ENCODE peak calls at places on chromosomes 5 and 9, in six cellular contexts. J, O, S, K, R and Z are unnamed samples.

GRCh38 chr5:59768204-59769040 is 125.1 kb downstream of the PDE4D start:
- DNase-seq in S (peak), J (peak), O (peak), K (peak), R (no peak), Z (peak)

GRCh38 chr5:99022250-99022649 is 93.4 kb upstream of the CHD1 start:
- DNase-seq in J (no peak), O (no peak), K (no peak), R (no peak), S (no peak), Z (no peak)

GRCh38 chr5:111299067-111299481 is 74.9 kb downstream of the CAMK4 start:
- DNase-seq in O (no peak), J (no peak), S (no peak), K (peak), R (no peak), Z (peak)

GRCh38 chr5:79938468-79938867 is 52.6 kb downstream of the MTX3 start:
- DNase-seq in J (no peak), S (no peak), R (no peak), K (no peak), O (no peak), Z (peak)

GRCh38 chr9:95341262-95342011 is 23.9 kb upstream of the FANCC start:
- DNase-seq in J (no peak), O (no peak), S (no peak), K (peak), R (no peak), Z (peak)

GRCh38 chr9:111161015-111161415 is 122.7 kb upstream of the LPAR1 start:
- DNase-seq in J (peak), K (peak), O (no peak), S (no peak), R (peak), Z (peak)

GRCh38 chr9:447230-448025 is 232.8 kb downstream of the DOCK8 start:
- DNase-seq in K (peak), O (no peak), J (peak), R (no peak), S (no peak), Z (peak)

GRCh38 chr5:126198509-126198908 is 224.7 kb upstream of the GRAMD2B start:
- DNase-seq in O (no peak), K (no peak), S (no peak), J (no peak), R (no peak), Z (no peak)

GRCh38 chr5:154625031-154625430 is 130.1 kb upstream of the LARP1 start:
- DNase-seq in J (no peak), O (no peak), K (no peak), S (no peak), R (no peak), Z (no peak)

GRCh38 chr9:96619109-96619435 is 571 bp downstream of the CDC14B start:
- DNase-seq in S (peak), R (no peak), K (no peak), J (no peak), O (peak), Z (no peak)

GRCh38 chr5:77396017-77396416 is 96.1 kb downstream of the WDR41 start:
- DNase-seq in O (no peak), K (no peak), R (no peak), J (no peak), S (no peak), Z (no peak)

GRCh38 chr5:40089269-40089668 is 590.4 kb upstream of the PTGER4 start:
- DNase-seq in R (no peak), O (no peak), J (peak), K (no peak), S (no peak), Z (peak)

GRCh38 chr5:81750308-81751008 is 439 bp downstream of the SSBP2 start:
- DNase-seq in S (no peak), R (no peak), K (no peak), O (no peak), J (no peak), Z (no peak)

GRCh38 chr9:35571113-35571512 is 33.9 kb upstream of the TESK1 start:
- DNase-seq in J (no peak), R (no peak), O (no peak), K (no peak), S (no peak), Z (no peak)

GRCh38 chr9:7336356-7337075 is 463.1 kb downstream of the DMAC1 start:
- DNase-seq in J (no peak), O (no peak), K (peak), R (no peak), S (no peak), Z (peak)

GRCh38 chr5:42036379-42036778 is 111.3 kb downstream of the FBXO4 start:
- DNase-seq in K (no peak), S (no peak), O (no peak), R (no peak), J (no peak), Z (no peak)

GRCh38 chr9:108033976-108034964 is 544.7 kb upstream of the KLF4 start:
- DNase-seq in K (peak), S (no peak), O (no peak), J (peak), R (peak), Z (no peak)

GRCh38 chr5:133384903-133385302 is 227.4 kb downstream of the FSTL4 start:
- DNase-seq in S (no peak), O (no peak), K (no peak), R (no peak), J (no peak), Z (no peak)

GRCh38 chr5:169290895-169291294 is 10.0 kb downstream of the SLIT3 start:
- DNase-seq in S (no peak), O (no peak), K (peak), J (no peak), R (no peak), Z (peak)

GRCh38 chr9:21695443-21695842 is 107.0 kb upstream of the MTAP start:
- DNase-seq in S (no peak), J (no peak), R (no peak), O (no peak), K (no peak), Z (no peak)

GRCh38 chr5:144335561-144335960 is 164.9 kb downstream of the KCTD16 start:
- DNase-seq in R (no peak), S (no peak), J (no peak), O (peak), K (no peak), Z (no peak)

GRCh38 chr5:4879693-4880303 is 260.3 kb upstream of the ADAMTS16 start:
- DNase-seq in S (peak), O (peak), K (peak), R (peak), J (peak), Z (peak)

GRCh38 chr5:166330061-166330460 is 1961.4 kb upstream of the WWC1 start:
- DNase-seq in R (no peak), J (no peak), K (no peak), O (no peak), S (no peak), Z (no peak)

GRCh38 chr5:157269165-157269671 is 3.3 kb downstream of the CYFIP2 start:
- DNase-seq in R (no peak), J (no peak), K (no peak), O (no peak), S (no peak), Z (peak)

GRCh38 chr9:132409828-132410528 is at the start of gene CFAP77:
- DNase-seq in R (peak), O (peak), S (peak), K (peak), J (no peak), Z (peak)

GRCh38 chr9:115157245-115157674 is 39.3 kb upstream of the TNC start:
- DNase-seq in R (no peak), J (peak), O (no peak), K (peak), S (no peak), Z (peak)

GRCh38 chr9:20476912-20477311 is 145.4 kb downstream of the MLLT3 start:
- DNase-seq in J (no peak), K (peak), R (no peak), O (no peak), S (no peak), Z (no peak)

GRCh38 chr9:38768351-38768761 is 48.4 kb upstream of the FAM240B start:
- DNase-seq in K (no peak), S (no peak), J (no peak), O (no peak), R (no peak), Z (peak)

GRCh38 chr5:17069995-17070405 is 133.9 kb upstream of the MYO10 start:
- DNase-seq in S (no peak), J (no peak), R (no peak), K (no peak), O (no peak), Z (peak)

GRCh38 chr5:109038209-109038840 is 290.6 kb downstream of the FER start:
- DNase-seq in O (no peak), K (peak), S (no peak), J (no peak), R (no peak), Z (peak)

GRCh38 chr5:111746791-111747190 is 10.2 kb downstream of the NREP start:
- DNase-seq in J (no peak), R (no peak), K (no peak), O (no peak), S (no peak), Z (no peak)

GRCh38 chr9:68974901-68975300 is 39.0 kb downstream of the PRKACG start:
- DNase-seq in S (no peak), K (no peak), R (no peak), O (no peak), J (no peak), Z (no peak)

GRCh38 chr5:149996186-149996890 is 4.1 kb downstream of the TIGD6 start:
- DNase-seq in O (no peak), R (no peak), J (no peak), S (no peak), K (no peak), Z (no peak)

GRCh38 chr5:120684749-120685415 is 220.8 kb downstream of the PRR16 start:
- DNase-seq in S (no peak), K (peak), R (no peak), O (no peak), J (peak), Z (peak)

GRCh38 chr9:122076117-122076516 is 17.0 kb downstream of the TTLL11 start:
- DNase-seq in R (no peak), J (no peak), O (no peak), K (no peak), S (no peak), Z (no peak)

DNA sequence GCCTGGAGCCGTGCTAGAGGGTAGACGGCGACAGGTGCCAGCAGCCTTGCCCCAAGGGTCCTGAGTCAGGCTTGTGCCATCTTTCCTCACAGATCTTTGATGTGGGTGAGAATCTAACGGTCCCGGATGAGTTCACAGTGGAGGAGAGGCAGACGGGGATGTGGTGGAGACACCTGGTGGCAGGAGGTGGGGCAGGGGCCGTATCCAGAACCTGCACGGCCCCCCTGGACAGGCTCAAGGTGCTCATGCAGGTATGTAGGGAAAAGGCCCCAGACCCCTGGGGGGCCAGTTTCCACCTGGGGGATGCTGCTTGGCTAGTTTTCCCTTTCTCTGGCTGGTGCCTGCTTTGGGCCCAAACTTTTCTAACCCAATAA is 24.0 kb downstream of the PTGES2 start:
- DNase-seq in R (no peak), J (no peak), S (peak), O (no peak), K (no peak), Z (no peak)
- TF ChIP-seq CTCF in R (peak), J (no peak), S (peak), O (no peak), K (peak), Z (peak)

GRCh38 chr5:74225587-74225986 is 414.9 kb downstream of the ENC1 start:
- DNase-seq in K (no peak), J (no peak), S (no peak), R (no peak), O (no peak), Z (no peak)
- TF ChIP-seq CTCF in K (no peak), J (no peak), S (no peak), R (no peak), O (no peak), Z (no peak)

GRCh38 chr5:158740358-158740757 is 359.4 kb downstream of the EBF1 start:
- DNase-seq in S (no peak), K (no peak), J (no peak), O (no peak), R (no peak), Z (no peak)

GRCh38 chr5:158741296-158741695 is 358.4 kb downstream of the EBF1 start:
- DNase-seq in J (no peak), K (no peak), S (no peak), R (no peak), O (no peak), Z (no peak)

GRCh38 chr5:158736134-158736533 is 363.6 kb downstream of the EBF1 start:
- DNase-seq in S (no peak), O (no peak), R (no peak), J (no peak), K (no peak), Z (no peak)

GRCh38 chr5:158737536-158738027 is 362.1 kb downstream of the EBF1 start:
- DNase-seq in O (no peak), K (no peak), R (no peak), S (no peak), J (no peak), Z (no peak)

GRCh38 chr5:158739941-158740340 is 359.8 kb downstream of the EBF1 start:
- DNase-seq in K (peak), J (no peak), S (no peak), O (no peak), R (peak), Z (no peak)
- TF ChIP-seq CTCF in K (peak), J (peak), S (peak), O (no peak), R (peak), Z (no peak)

DNA sequence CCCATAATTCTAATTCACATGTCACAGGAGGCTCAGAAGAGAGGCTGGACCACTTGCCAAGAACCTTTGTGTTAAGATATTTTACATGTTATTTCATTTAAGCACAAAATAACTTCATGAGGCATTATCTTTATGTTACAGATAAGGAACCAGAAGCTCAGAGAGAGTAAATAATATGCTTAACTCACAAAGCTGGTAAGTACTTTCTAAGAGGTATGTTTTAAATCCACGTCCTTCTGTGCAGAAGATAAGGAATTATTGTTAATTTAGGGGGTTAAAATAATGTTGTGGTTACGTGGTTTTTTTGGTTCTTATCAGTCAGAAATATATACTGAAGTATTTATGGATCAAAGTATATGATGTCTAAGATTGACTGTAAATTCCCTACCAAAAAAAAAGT is 8.0 kb downstream of the STRBP start:
- DNase-seq in S (no peak), O (no peak), R (no peak), K (no peak), J (no peak), Z (no peak)
- TF ChIP-seq CTCF in S (no peak), O (no peak), R (no peak), K (no peak), J (no peak), Z (no peak)